ENCODE peak calls at places on chromosome X, in nine cellular contexts. Q is bronchial epithelial cell, T is OCI-LY7, O is tibial artery, R is keratinocyte, V is stomach, B is suprapubic skin, Y is SK-N-SH, D is tibial nerve. U is an unnamed sample.

GRCh38 chrX:15160558-15160957 is 109.3 kb downstream of the ASB9 start:
- DNase-seq in Q (no peak), T (no peak), O (no peak), R (no peak), V (no peak), B (no peak), Y (no peak), D (no peak), U (no peak)

GRCh38 chrX:54807524-54808108 is at the start of gene MAGED2:
- DNase-seq in Q (peak; percentile 7), T (no peak), O (peak; percentile 26), R (no peak), V (no peak), B (no peak), Y (peak; percentile 62), D (peak; percentile 5), U (no peak)

GRCh38 chrX:6465731-6466130 is 69.2 kb downstream of the VCX3A start:
- DNase-seq in Q (no peak), T (no peak), O (no peak), R (no peak), V (no peak), B (no peak), Y (no peak), D (no peak), U (no peak)

GRCh38 chrX:20320461-20321159 is 53.9 kb upstream of the RPS6KA3 start:
- DNase-seq in Q (no peak), T (peak; percentile 76), O (no peak), R (no peak), V (no peak), B (no peak), Y (no peak), D (no peak), U (no peak)

GRCh38 chrX:154486396-154487207 is at the start of gene UBL4A:
- DNase-seq in Q (peak; percentile 51), T (peak; percentile 62), O (peak; percentile 49), R (peak; percentile 5), V (peak; percentile 63), B (peak; percentile 77), Y (peak; percentile 86), D (no peak), U (no peak)

GRCh38 chrX:110213183-110213582 is 104.7 kb downstream of the AMMECR1 start:
- DNase-seq in Q (peak; percentile 69), T (no peak), O (no peak), R (no peak), V (no peak), B (no peak), Y (no peak), D (no peak), U (no peak)

GRCh38 chrX:118685393-118685792 is 42.0 kb upstream of the IL13RA1 start:
- DNase-seq in Q (no peak), T (no peak), O (no peak), R (no peak), V (no peak), B (no peak), Y (no peak), D (no peak), U (no peak)

GRCh38 chrX:2848806-2849420 is 20.2 kb downstream of the GYG2 start:
- DNase-seq in Q (no peak), T (no peak), O (no peak), R (no peak), V (no peak), B (no peak), Y (no peak), D (no peak), U (no peak)

GRCh38 chrX:101659601-101660063 is at the start of gene ARMCX2:
- DNase-seq in Q (peak; percentile 37), T (no peak), O (peak; percentile 37), R (no peak), V (peak; percentile 36), B (no peak), Y (peak; percentile 81), D (peak; percentile 43), U (peak; percentile 4)

GRCh38 chrX:135974279-135974856 is 580 bp upstream of the MMGT1 start:
- DNase-seq in Q (no peak), T (peak; percentile 75), O (peak; percentile 69), R (no peak), V (peak; percentile 75), B (peak; percentile 85), Y (peak; percentile 92), D (peak; percentile 63), U (no peak)

GRCh38 chrX:275967-276587 is 5.1 kb upstream of the PLCXD1 start:
- DNase-seq in Q (peak; percentile 34), T (no peak), O (peak; percentile 82), R (peak; percentile 23), V (peak; percentile 90), B (peak; percentile 81), Y (peak; percentile 86), D (peak; percentile 69), U (no peak)

GRCh38 chrX:114508836-114509235 is 75.0 kb upstream of the HTR2C start:
- DNase-seq in Q (peak; percentile 50), T (no peak), O (no peak), R (no peak), V (no peak), B (no peak), Y (no peak), D (no peak), U (no peak)

GRCh38 chrX:9349572-9350259 is 115.1 kb upstream of the TBL1X start:
- DNase-seq in Q (peak; percentile 44), T (no peak), O (no peak), R (no peak), V (no peak), B (no peak), Y (peak; percentile 42), D (no peak), U (no peak)

GRCh38 chrX:47148946-47149345 is 3.9 kb downstream of the RBM10 start:
- DNase-seq in Q (peak; percentile 29), T (no peak), O (no peak), R (no peak), V (no peak), B (no peak), Y (no peak), D (no peak), U (no peak)

GRCh38 chrX:25156323-25156722 is 140.6 kb upstream of the ARX start:
- DNase-seq in Q (no peak), T (no peak), O (no peak), R (no peak), V (no peak), B (no peak), Y (no peak), D (no peak), U (no peak)

GRCh38 chrX:115549008-115549407 is 12.0 kb upstream of the PLS3 start:
- DNase-seq in Q (no peak), T (no peak), O (no peak), R (no peak), V (no peak), B (no peak), Y (no peak), D (no peak), U (no peak)

GRCh38 chrX:153685179-153685536 is 2.6 kb upstream of the SLC6A8 start:
- DNase-seq in Q (no peak), T (no peak), O (no peak), R (no peak), V (no peak), B (no peak), Y (peak; percentile 74), D (no peak), U (no peak)

GRCh38 chrX:126238220-126238619 is 72.1 kb upstream of the DCAF12L2 start:
- DNase-seq in Q (no peak), T (no peak), O (no peak), R (no peak), V (no peak), B (no peak), Y (no peak), D (no peak), U (no peak)

GRCh38 chrX:41824551-41824950 is 98.8 kb downstream of the CASK start:
- DNase-seq in Q (peak; percentile 0), T (no peak), O (no peak), R (no peak), V (no peak), B (no peak), Y (no peak), D (no peak), U (no peak)

GRCh38 chrX:20171887-20172286 is 30.2 kb upstream of the EIF1AX start:
- DNase-seq in Q (no peak), T (no peak), O (no peak), R (no peak), V (no peak), B (no peak), Y (no peak), D (no peak), U (no peak)

GRCh38 chrX:70762285-70762684 is 146.2 kb downstream of the TEX11 start:
- DNase-seq in Q (no peak), T (no peak), O (no peak), R (no peak), V (no peak), B (no peak), Y (no peak), D (no peak), U (no peak)
- TF ChIP-seq CTCF in Q (no peak), T (no peak), O (no peak), R (peak; percentile 14), V (no peak), B (no peak), Y (peak; percentile 10), D (no peak), U (no peak)

GRCh38 chrX:23202316-23202715 is 132.3 kb upstream of the PTCHD1 start:
- DNase-seq in Q (no peak), T (no peak), O (no peak), R (no peak), V (no peak), B (no peak), Y (no peak), D (no peak), U (no peak)
- H3K4me3 ChIP-seq in Q (no peak overlapping the region), T (no peak overlapping the region), O (no peak overlapping the region), R (no peak overlapping the region), V (no peak overlapping the region), B (no peak overlapping the region), Y (no peak overlapping the region), D (no peak overlapping the region), U (no peak overlapping the region)

GRCh38 chrX:1385824-1386223 is 6.1 kb downstream of the SLC25A6 start:
- DNase-seq in Q (no peak), T (no peak), O (no peak), R (no peak), V (no peak), B (peak; percentile 51), Y (peak; percentile 25), D (no peak), U (no peak)
- H3K36me3 ChIP-seq in Q (peaks cover 36% of the 10 kb centered on the region), T (peaks cover 91% of the 10 kb centered on the region), O (peaks cover 69% of the 10 kb centered on the region), R (peaks cover 20% of the 10 kb centered on the region), V (peaks cover 80% of the 10 kb centered on the region), B (peaks cover 75% of the 10 kb centered on the region), Y (peaks cover 62% of the 10 kb centered on the region), D (no peaks in the 10 kb centered on the region), U (peaks cover 12% of the 10 kb centered on the region)

DNA sequence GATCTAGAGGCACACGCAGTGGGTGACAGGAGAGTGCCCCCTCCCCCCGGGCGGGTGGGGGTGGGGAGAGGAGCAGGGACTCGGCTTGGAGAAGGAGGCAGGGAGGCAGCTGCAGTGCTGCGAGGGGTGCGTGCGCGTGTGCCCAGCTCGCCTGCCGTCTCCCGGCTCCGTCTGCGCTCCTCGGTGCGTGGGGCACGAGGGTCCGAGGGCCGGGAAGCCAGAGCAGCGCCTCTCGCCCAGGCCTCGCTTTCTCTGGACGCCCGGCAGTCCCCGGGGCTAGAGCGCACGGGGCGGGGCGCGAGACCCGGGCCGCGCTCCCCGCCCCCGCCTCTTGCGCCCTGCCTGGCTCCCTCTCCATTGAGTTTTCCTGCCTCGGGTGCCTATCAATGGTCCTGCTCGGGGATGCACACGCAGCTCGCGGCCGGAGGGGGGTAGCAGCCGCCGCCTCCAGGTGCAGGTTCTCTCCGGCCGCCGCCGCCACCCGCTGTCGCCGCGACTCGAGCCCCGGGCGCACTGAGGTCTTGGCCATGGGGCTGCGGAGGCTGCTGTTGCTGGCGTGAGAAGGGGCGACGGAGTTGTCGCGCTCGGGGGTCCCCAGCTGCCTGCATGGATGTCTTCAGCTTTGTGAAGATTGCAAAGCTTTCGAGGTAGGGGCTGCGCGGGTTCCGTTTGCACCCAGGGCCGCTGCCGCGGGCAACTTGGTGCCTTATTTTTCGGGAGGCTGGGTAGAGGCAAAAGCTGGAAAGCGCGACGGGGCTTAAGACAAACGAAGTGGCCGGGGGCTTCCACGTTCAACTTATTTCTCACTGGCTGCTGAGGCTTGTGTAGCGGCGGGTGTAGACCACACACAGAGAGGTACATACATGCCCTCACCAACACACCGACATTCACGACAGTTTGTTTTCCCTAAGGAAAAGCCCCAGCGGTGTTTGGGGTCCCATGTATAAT is at the start of gene FRMPD4:
- DNase-seq in Q (no peak), T (no peak), O (no peak), R (no peak), V (no peak), B (no peak), Y (peak; percentile 10), D (no peak), U (no peak)
- TF ChIP-seq CTCF in Q (peak; percentile 29), T (no peak), O (no peak), R (peak; percentile 34), V (no peak), B (no peak), Y (no peak), D (no peak), U (no peak)